ENCODE peak calls at places on chromosomes 16 and 17, in eight cellular contexts. One of them, this sample, is unnamed.

GRCh38 chr17:57649731-57650484 is 95.2 kb downstream of the CCDC182 start:
- DNase-seq in K562: no peak
- DNase-seq in OCI-LY7: no peak
- DNase-seq in endothelial cell: no peak
- DNase-seq in B cell: no peak
- DNase-seq in psoas muscle: no peak
- DNase-seq in brain microvascular endothelial cell: peak; percentile 52
- DNase-seq in prostate gland: no peak
- DNase-seq in this sample: peak; percentile 10

GRCh38 chr16:88910284-88911147 is 44.1 kb upstream of the PABPN1L start:
- DNase-seq in K562: no peak
- DNase-seq in OCI-LY7: no peak
- DNase-seq in endothelial cell: no peak
- DNase-seq in B cell: no peak
- DNase-seq in psoas muscle: no peak
- DNase-seq in brain microvascular endothelial cell: no peak
- DNase-seq in prostate gland: no peak
- DNase-seq in this sample: no peak

GRCh38 chr17:63029520-63029919 is 63.5 kb downstream of the TANC2 start:
- DNase-seq in K562: no peak
- DNase-seq in OCI-LY7: no peak
- DNase-seq in endothelial cell: no peak
- DNase-seq in B cell: no peak
- DNase-seq in psoas muscle: no peak
- DNase-seq in brain microvascular endothelial cell: peak; percentile 25
- DNase-seq in prostate gland: no peak
- DNase-seq in this sample: peak; percentile 63

GRCh38 chr17:48954300-48954755 is 9.7 kb upstream of the SNF8 start:
- DNase-seq in K562: peak; percentile 69
- DNase-seq in OCI-LY7: peak; percentile 43
- DNase-seq in endothelial cell: peak; percentile 54
- DNase-seq in B cell: no peak
- DNase-seq in psoas muscle: no peak
- DNase-seq in brain microvascular endothelial cell: peak; percentile 40
- DNase-seq in prostate gland: no peak
- DNase-seq in this sample: peak; percentile 64

GRCh38 chr17:52024296-52024870 is 134.1 kb downstream of the CA10 start:
- DNase-seq in K562: no peak
- DNase-seq in OCI-LY7: no peak
- DNase-seq in endothelial cell: no peak
- DNase-seq in B cell: no peak
- DNase-seq in psoas muscle: no peak
- DNase-seq in brain microvascular endothelial cell: no peak
- DNase-seq in prostate gland: no peak
- DNase-seq in this sample: peak; percentile 30

GRCh38 chr16:82183004-82183397 is 13.0 kb upstream of the MPHOSPH6 start:
- DNase-seq in K562: no peak
- DNase-seq in OCI-LY7: no peak
- DNase-seq in endothelial cell: no peak
- DNase-seq in B cell: no peak
- DNase-seq in psoas muscle: no peak
- DNase-seq in brain microvascular endothelial cell: no peak
- DNase-seq in prostate gland: no peak
- DNase-seq in this sample: no peak

GRCh38 chr17:78144146-78144719 is 2.0 kb upstream of the C17orf99 start:
- DNase-seq in K562: peak; percentile 59
- DNase-seq in OCI-LY7: no peak
- DNase-seq in endothelial cell: no peak
- DNase-seq in B cell: no peak
- DNase-seq in psoas muscle: peak; percentile 78
- DNase-seq in brain microvascular endothelial cell: peak; percentile 45
- DNase-seq in prostate gland: no peak
- DNase-seq in this sample: peak; percentile 38

GRCh38 chr16:86483-86952 is 8.5 kb downstream of the MPG start:
- DNase-seq in K562: no peak
- DNase-seq in OCI-LY7: no peak
- DNase-seq in endothelial cell: no peak
- DNase-seq in B cell: no peak
- DNase-seq in psoas muscle: no peak
- DNase-seq in brain microvascular endothelial cell: no peak
- DNase-seq in prostate gland: no peak
- DNase-seq in this sample: no peak

GRCh38 chr17:19009970-19010369 is 5.4 kb upstream of the FAM83G start:
- DNase-seq in K562: no peak
- DNase-seq in OCI-LY7: no peak
- DNase-seq in endothelial cell: no peak
- DNase-seq in B cell: no peak
- DNase-seq in psoas muscle: no peak
- DNase-seq in brain microvascular endothelial cell: no peak
- DNase-seq in prostate gland: no peak
- DNase-seq in this sample: no peak

GRCh38 chr16:56628486-56629035 is 3.0 kb downstream of the MT1E start:
- DNase-seq in K562: no peak
- DNase-seq in OCI-LY7: no peak
- DNase-seq in endothelial cell: no peak
- DNase-seq in B cell: no peak
- DNase-seq in psoas muscle: no peak
- DNase-seq in brain microvascular endothelial cell: no peak
- DNase-seq in prostate gland: no peak
- DNase-seq in this sample: peak; percentile 14
- TF ChIP-seq CTCF in K562: no peak
- TF ChIP-seq CTCF in OCI-LY7: no peak
- TF ChIP-seq CTCF in endothelial cell: no peak
- TF ChIP-seq CTCF in B cell: no peak
- TF ChIP-seq CTCF in psoas muscle: no peak
- TF ChIP-seq CTCF in brain microvascular endothelial cell: no peak
- TF ChIP-seq CTCF in prostate gland: no peak
- TF ChIP-seq CTCF in this sample: no peak

DNA sequence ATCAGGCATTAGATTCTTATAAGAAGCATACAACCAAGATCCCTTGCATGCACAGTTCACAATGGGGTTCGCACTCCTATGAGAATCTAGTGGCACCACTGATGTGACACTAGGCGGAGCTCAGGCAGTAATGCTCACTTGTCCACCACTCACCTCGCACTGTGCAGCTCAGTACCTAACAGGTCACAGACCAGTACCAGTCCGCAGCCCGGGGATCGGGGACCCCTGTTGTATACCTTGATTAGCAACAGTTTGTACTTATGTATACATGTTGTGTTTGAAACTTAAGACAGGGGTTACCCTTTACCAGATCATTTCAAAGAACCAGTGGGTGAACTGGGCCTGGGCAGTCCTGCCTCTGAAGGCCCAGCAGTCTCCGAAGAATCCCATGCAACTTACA is 103.7 kb downstream of the PMP22 start:
- DNase-seq in K562: no peak
- DNase-seq in OCI-LY7: no peak
- DNase-seq in endothelial cell: no peak
- DNase-seq in B cell: no peak
- DNase-seq in psoas muscle: no peak
- DNase-seq in brain microvascular endothelial cell: no peak
- DNase-seq in prostate gland: no peak
- DNase-seq in this sample: no peak
- TF ChIP-seq CTCF in K562: no peak
- TF ChIP-seq CTCF in OCI-LY7: no peak
- TF ChIP-seq CTCF in endothelial cell: no peak
- TF ChIP-seq CTCF in B cell: no peak
- TF ChIP-seq CTCF in psoas muscle: no peak
- TF ChIP-seq CTCF in brain microvascular endothelial cell: no peak
- TF ChIP-seq CTCF in prostate gland: no peak
- TF ChIP-seq CTCF in this sample: no peak

DNA sequence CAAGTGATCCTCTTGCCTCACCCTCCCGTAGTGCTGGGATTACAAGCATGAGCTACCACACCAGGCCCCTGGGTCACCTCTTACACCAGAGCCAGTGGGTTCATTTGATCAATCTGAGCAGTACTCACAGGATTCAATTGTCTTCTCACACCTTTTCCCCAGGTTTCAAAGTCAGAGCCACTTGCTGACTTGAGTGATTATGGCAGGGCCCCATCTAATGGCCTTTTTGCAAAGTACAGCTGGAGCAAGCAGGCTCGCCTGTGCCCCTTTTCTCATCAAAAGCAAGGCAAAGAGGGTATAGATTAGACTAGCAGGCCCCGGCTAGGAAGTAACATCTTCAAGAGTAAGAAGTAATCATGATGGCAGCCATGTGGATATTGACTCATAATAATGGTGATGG is 114.8 kb upstream of the NOL11 start:
- DNase-seq in K562: peak; percentile 27
- DNase-seq in OCI-LY7: peak; percentile 66
- DNase-seq in endothelial cell: peak; percentile 42
- DNase-seq in B cell: no peak
- DNase-seq in psoas muscle: no peak
- DNase-seq in brain microvascular endothelial cell: peak; percentile 43
- DNase-seq in prostate gland: no peak
- DNase-seq in this sample: peak; percentile 49
- TF ChIP-seq CTCF in K562: peak; percentile 42
- TF ChIP-seq CTCF in OCI-LY7: peak; percentile 78
- TF ChIP-seq CTCF in endothelial cell: peak; percentile 29
- TF ChIP-seq CTCF in B cell: peak; percentile 38
- TF ChIP-seq CTCF in psoas muscle: no peak
- TF ChIP-seq CTCF in brain microvascular endothelial cell: peak; percentile 75
- TF ChIP-seq CTCF in prostate gland: no peak
- TF ChIP-seq CTCF in this sample: peak; percentile 55

GRCh38 chr16:2337431-2338296 is 2.9 kb downstream of the ABCA3 start:
- DNase-seq in K562: no peak
- DNase-seq in OCI-LY7: no peak
- DNase-seq in endothelial cell: no peak
- DNase-seq in B cell: no peak
- DNase-seq in psoas muscle: no peak
- DNase-seq in brain microvascular endothelial cell: no peak
- DNase-seq in prostate gland: no peak
- DNase-seq in this sample: no peak

GRCh38 chr16:2343211-2343610 is 2.7 kb upstream of the ABCA3 start:
- DNase-seq in K562: no peak
- DNase-seq in OCI-LY7: no peak
- DNase-seq in endothelial cell: no peak
- DNase-seq in B cell: no peak
- DNase-seq in psoas muscle: no peak
- DNase-seq in brain microvascular endothelial cell: no peak
- DNase-seq in prostate gland: no peak
- DNase-seq in this sample: no peak

GRCh38 chr16:2340564-2341455 is at the start of gene ABCA3:
- DNase-seq in K562: peak; percentile 99
- DNase-seq in OCI-LY7: peak; percentile 94
- DNase-seq in endothelial cell: peak; percentile 100
- DNase-seq in B cell: peak; percentile 90
- DNase-seq in psoas muscle: peak; percentile 94
- DNase-seq in brain microvascular endothelial cell: peak; percentile 76
- DNase-seq in prostate gland: peak; percentile 88
- DNase-seq in this sample: peak; percentile 80

GRCh38 chr16:2341456-2342447 is 1.2 kb upstream of the ABCA3 start:
- DNase-seq in K562: no peak
- DNase-seq in OCI-LY7: no peak
- DNase-seq in endothelial cell: no peak
- DNase-seq in B cell: no peak
- DNase-seq in psoas muscle: peak; percentile 37
- DNase-seq in brain microvascular endothelial cell: no peak
- DNase-seq in prostate gland: no peak
- DNase-seq in this sample: no peak

DNA sequence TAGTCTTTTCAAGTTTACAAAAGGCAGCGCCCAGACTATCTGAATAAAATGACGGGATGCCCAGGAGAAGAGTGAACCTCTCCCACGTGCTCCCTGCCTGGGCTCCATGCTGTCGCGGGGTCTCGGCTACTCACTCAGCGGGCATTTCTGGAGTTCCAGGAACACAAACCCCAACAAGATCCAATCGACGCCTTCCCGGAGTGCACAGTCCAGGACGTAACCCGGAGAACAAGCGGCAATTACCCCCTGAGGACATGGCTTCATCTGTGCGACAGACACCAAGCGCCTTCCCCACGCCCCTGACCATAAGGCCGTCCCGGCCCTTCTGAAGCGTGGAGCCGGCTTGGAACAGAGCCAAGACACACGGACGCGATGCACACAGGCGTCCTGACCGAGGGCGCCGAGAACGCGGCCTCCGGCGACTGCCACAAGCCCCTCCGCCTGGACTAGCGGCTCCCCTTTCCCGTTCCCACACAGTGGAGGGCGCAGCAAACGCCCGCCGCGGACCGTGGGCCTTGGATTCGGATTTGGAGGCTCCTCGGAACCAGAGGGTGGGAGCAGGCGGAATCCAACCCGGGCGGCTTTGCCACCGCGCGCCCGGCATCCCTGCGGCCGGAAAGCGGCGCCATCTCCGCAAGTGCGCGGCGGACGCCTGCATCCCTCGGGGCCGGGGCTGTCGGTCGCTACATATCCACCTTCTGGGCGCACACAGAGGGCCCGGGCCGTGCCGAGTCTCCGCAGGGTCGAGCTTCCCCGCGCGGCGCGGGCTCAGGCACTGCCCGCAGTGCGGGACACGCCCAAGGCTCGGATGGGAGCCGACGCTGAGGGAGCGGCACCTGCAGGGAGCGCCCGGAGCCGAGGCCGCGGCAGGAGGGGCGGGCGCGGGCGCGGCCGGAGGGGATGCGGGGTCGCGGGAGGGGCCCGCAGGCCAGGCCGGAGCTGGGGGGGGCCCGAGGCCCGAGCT is 725 bp downstream of the ABCA3 start:
- DNase-seq in K562: peak; percentile 66
- DNase-seq in OCI-LY7: no peak
- DNase-seq in endothelial cell: peak; percentile 42
- DNase-seq in B cell: peak; percentile 42
- DNase-seq in psoas muscle: peak; percentile 65
- DNase-seq in brain microvascular endothelial cell: no peak
- DNase-seq in prostate gland: peak; percentile 33
- DNase-seq in this sample: peak; percentile 16
- TF ChIP-seq CTCF in K562: no peak
- TF ChIP-seq CTCF in OCI-LY7: no peak
- TF ChIP-seq CTCF in endothelial cell: no peak
- TF ChIP-seq CTCF in B cell: no peak
- TF ChIP-seq CTCF in psoas muscle: no peak
- TF ChIP-seq CTCF in brain microvascular endothelial cell: no peak
- TF ChIP-seq CTCF in prostate gland: no peak
- TF ChIP-seq CTCF in this sample: no peak

GRCh38 chr17:46193626-46194392 is 580 bp upstream of the KANSL1 start:
- DNase-seq in K562: peak; percentile 98
- DNase-seq in OCI-LY7: peak; percentile 94
- DNase-seq in endothelial cell: peak; percentile 96
- DNase-seq in B cell: peak; percentile 94
- DNase-seq in psoas muscle: peak; percentile 99
- DNase-seq in brain microvascular endothelial cell: peak; percentile 87
- DNase-seq in prostate gland: peak; percentile 93
- DNase-seq in this sample: peak; percentile 99
- TF ChIP-seq CTCF in K562: peak; percentile 26
- TF ChIP-seq CTCF in OCI-LY7: peak; percentile 37
- TF ChIP-seq CTCF in endothelial cell: peak; percentile 61
- TF ChIP-seq CTCF in B cell: no peak
- TF ChIP-seq CTCF in psoas muscle: no peak
- TF ChIP-seq CTCF in brain microvascular endothelial cell: no peak
- TF ChIP-seq CTCF in prostate gland: peak; percentile 12
- TF ChIP-seq CTCF in this sample: peak; percentile 31

This sample was measured in AG10803.